ENCODE peak calls at places on chromosomes 3 and 15, in four cellular contexts. One of them, this sample, is unnamed.

GRCh38 chr3:190182418-190183043 is 61.8 kb upstream of the P3H2 start:
- DNase-seq in astrocyte: peak; percentile 68
- DNase-seq in Peyer's patch: no peak
- DNase-seq in GM23338: no peak
- DNase-seq in this sample: no peak

GRCh38 chr3:141076821-141077571 is 25.8 kb downstream of the SPSB4 start:
- DNase-seq in GM23338: peak; percentile 65
- DNase-seq in Peyer's patch: no peak
- DNase-seq in astrocyte: peak; percentile 60
- DNase-seq in this sample: peak; percentile 55

GRCh38 chr15:45653702-45654424 is 19.0 kb downstream of the SQOR start:
- DNase-seq in Peyer's patch: peak; percentile 44
- DNase-seq in astrocyte: no peak
- DNase-seq in GM23338: no peak
- DNase-seq in this sample: peak; percentile 68

GRCh38 chr15:57334257-57334656 is 42.0 kb upstream of the CGNL1 start:
- DNase-seq in GM23338: no peak
- DNase-seq in Peyer's patch: no peak
- DNase-seq in astrocyte: peak; percentile 43
- DNase-seq in this sample: no peak

GRCh38 chr15:75508741-75509532 is 57.4 kb upstream of the SIN3A start:
- DNase-seq in GM23338: peak; percentile 57
- DNase-seq in Peyer's patch: no peak
- DNase-seq in astrocyte: peak; percentile 41
- DNase-seq in this sample: no peak

GRCh38 chr3:149115114-149115513 is 14.3 kb upstream of the HPS3 start:
- DNase-seq in Peyer's patch: no peak
- DNase-seq in GM23338: no peak
- DNase-seq in astrocyte: no peak
- DNase-seq in this sample: no peak

GRCh38 chr3:142285057-142285666 is 59.8 kb upstream of the GK5 start:
- DNase-seq in Peyer's patch: no peak
- DNase-seq in astrocyte: no peak
- DNase-seq in GM23338: no peak
- DNase-seq in this sample: no peak

GRCh38 chr15:101020945-101021344 is 101.8 kb downstream of the LRRK1 start:
- DNase-seq in GM23338: no peak
- DNase-seq in Peyer's patch: no peak
- DNase-seq in astrocyte: no peak
- DNase-seq in this sample: no peak

GRCh38 chr3:180278583-180279188 is 241.9 kb upstream of the PEX5L start:
- DNase-seq in GM23338: no peak
- DNase-seq in Peyer's patch: no peak
- DNase-seq in astrocyte: no peak
- DNase-seq in this sample: no peak

GRCh38 chr3:69558912-69559311 is 173.0 kb upstream of the FRMD4B start:
- DNase-seq in GM23338: no peak
- DNase-seq in astrocyte: no peak
- DNase-seq in Peyer's patch: peak; percentile 53
- DNase-seq in this sample: peak; percentile 62

GRCh38 chr15:98684441-98684840 is 36.1 kb downstream of the IGF1R start:
- DNase-seq in GM23338: no peak
- DNase-seq in Peyer's patch: no peak
- DNase-seq in astrocyte: peak; percentile 66
- DNase-seq in this sample: no peak

GRCh38 chr3:9508781-9509180 is 44.8 kb downstream of the LHFPL4 start:
- DNase-seq in Peyer's patch: no peak
- DNase-seq in GM23338: peak; percentile 83
- DNase-seq in astrocyte: no peak
- DNase-seq in this sample: no peak

GRCh38 chr3:101158374-101158773 is 162.0 kb downstream of the IMPG2 start:
- DNase-seq in astrocyte: no peak
- DNase-seq in GM23338: no peak
- DNase-seq in Peyer's patch: no peak
- DNase-seq in this sample: no peak

GRCh38 chr3:16456784-16457415 is 56.6 kb downstream of the RFTN1 start:
- DNase-seq in GM23338: no peak
- DNase-seq in Peyer's patch: no peak
- DNase-seq in astrocyte: peak; percentile 95
- DNase-seq in this sample: no peak

GRCh38 chr3:20668411-20668810 is 482.4 kb upstream of the SGO1 start:
- DNase-seq in GM23338: peak; percentile 79
- DNase-seq in astrocyte: peak; percentile 43
- DNase-seq in Peyer's patch: no peak
- DNase-seq in this sample: no peak

GRCh38 chr3:12830785-12831581 is 10.4 kb downstream of the RPL32 start:
- DNase-seq in GM23338: no peak
- DNase-seq in astrocyte: no peak
- DNase-seq in Peyer's patch: no peak
- DNase-seq in this sample: no peak

GRCh38 chr3:64214697-64215018 is 10.6 kb downstream of the PRICKLE2 start:
- DNase-seq in Peyer's patch: no peak
- DNase-seq in GM23338: no peak
- DNase-seq in astrocyte: peak; percentile 26
- DNase-seq in this sample: no peak

GRCh38 chr15:86236721-86237121 is 157.1 kb downstream of the AGBL1 start:
- DNase-seq in GM23338: peak; percentile 86
- DNase-seq in astrocyte: no peak
- DNase-seq in Peyer's patch: no peak
- DNase-seq in this sample: no peak

GRCh38 chr3:177836671-177837070 is 639.4 kb upstream of the TBL1XR1 start:
- DNase-seq in Peyer's patch: no peak
- DNase-seq in GM23338: no peak
- DNase-seq in astrocyte: peak; percentile 68
- DNase-seq in this sample: no peak

GRCh38 chr15:95812491-95812890 is 518.0 kb upstream of the NR2F2 start:
- DNase-seq in Peyer's patch: no peak
- DNase-seq in GM23338: no peak
- DNase-seq in astrocyte: peak; percentile 58
- DNase-seq in this sample: no peak

GRCh38 chr3:59839810-59840515 is 790.1 kb upstream of the CFAP20DC start:
- DNase-seq in Peyer's patch: no peak
- DNase-seq in GM23338: no peak
- DNase-seq in astrocyte: no peak
- DNase-seq in this sample: no peak

GRCh38 chr3:120908030-120908802 is at the start of gene STXBP5L:
- DNase-seq in GM23338: peak; percentile 99
- DNase-seq in Peyer's patch: peak; percentile 71
- DNase-seq in astrocyte: peak; percentile 51
- DNase-seq in this sample: no peak

GRCh38 chr3:46078712-46079400 is 51.6 kb upstream of the XCR1 start:
- DNase-seq in Peyer's patch: peak; percentile 98
- DNase-seq in astrocyte: peak; percentile 73
- DNase-seq in GM23338: peak; percentile 99
- DNase-seq in this sample: peak; percentile 80
- TF ChIP-seq CTCF in Peyer's patch: peak; percentile 99
- TF ChIP-seq CTCF in astrocyte: peak; percentile 100
- TF ChIP-seq CTCF in GM23338: peak; percentile 100
- TF ChIP-seq CTCF in this sample: peak; percentile 99

DNA sequence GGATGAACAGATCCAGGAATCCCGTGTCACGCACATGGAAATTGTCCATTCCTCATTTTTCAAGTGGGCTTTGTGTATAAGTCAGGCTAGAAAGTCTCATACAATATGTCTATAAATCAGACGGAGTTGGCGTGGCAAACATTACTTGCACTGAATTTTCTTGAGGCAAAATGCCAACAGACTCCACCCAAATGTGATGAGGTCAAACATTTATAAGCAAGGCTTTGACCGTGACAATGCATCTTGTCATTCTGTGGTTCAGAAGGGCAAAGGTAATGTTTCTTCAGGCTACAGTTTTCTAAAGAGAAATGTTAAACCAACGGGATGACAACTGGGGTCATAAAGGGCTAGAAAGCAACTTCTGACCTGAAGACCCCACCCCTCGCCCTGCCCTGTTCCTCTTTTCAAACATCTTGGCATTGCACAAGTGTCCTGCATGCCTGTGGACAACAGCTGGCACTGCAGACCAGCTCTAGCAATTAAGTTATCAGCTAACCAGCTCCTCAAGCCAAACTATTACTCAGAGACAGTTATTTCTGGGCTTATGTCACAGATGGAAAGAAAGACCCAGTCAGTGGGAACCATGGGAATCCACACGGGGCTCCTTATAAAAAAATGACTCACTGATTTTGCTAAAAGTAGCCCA is 36.5 kb upstream of the SPTBN5 start:
- DNase-seq in Peyer's patch: peak; percentile 86
- DNase-seq in GM23338: no peak
- DNase-seq in astrocyte: peak; percentile 97
- DNase-seq in this sample: peak; percentile 91
- TF ChIP-seq CTCF in Peyer's patch: peak; percentile 63
- TF ChIP-seq CTCF in GM23338: no peak
- TF ChIP-seq CTCF in astrocyte: peak; percentile 48
- TF ChIP-seq CTCF in this sample: peak; percentile 51

GRCh38 chr15:66566963-66567531 is 1.2 kb upstream of the LCTL start:
- DNase-seq in astrocyte: peak; percentile 50
- DNase-seq in Peyer's patch: peak; percentile 75
- DNase-seq in GM23338: peak; percentile 95
- DNase-seq in this sample: peak; percentile 61
- TF ChIP-seq CTCF in astrocyte: peak; percentile 59
- TF ChIP-seq CTCF in Peyer's patch: peak; percentile 55
- TF ChIP-seq CTCF in GM23338: peak; percentile 86
- TF ChIP-seq CTCF in this sample: peak; percentile 80

GRCh38 chr3:99747915-99748314 is 69.7 kb upstream of the CMSS1 start:
- DNase-seq in Peyer's patch: no peak
- DNase-seq in GM23338: peak; percentile 28
- DNase-seq in astrocyte: peak; percentile 45
- DNase-seq in this sample: no peak
- TF ChIP-seq CTCF in Peyer's patch: no peak
- TF ChIP-seq CTCF in GM23338: peak; percentile 66
- TF ChIP-seq CTCF in astrocyte: peak; percentile 38
- TF ChIP-seq CTCF in this sample: no peak

GRCh38 chr3:56347219-56347871 is 120.9 kb downstream of the ERC2 start:
- DNase-seq in astrocyte: no peak
- DNase-seq in GM23338: peak; percentile 96
- DNase-seq in Peyer's patch: no peak
- DNase-seq in this sample: no peak
- TF ChIP-seq CTCF in astrocyte: peak; percentile 18
- TF ChIP-seq CTCF in GM23338: peak; percentile 97
- TF ChIP-seq CTCF in Peyer's patch: no peak
- TF ChIP-seq CTCF in this sample: peak; percentile 29

GRCh38 chr15:52261498-52262242 is 33.9 kb downstream of the MYO5C start:
- DNase-seq in astrocyte: peak; percentile 90
- DNase-seq in Peyer's patch: peak; percentile 84
- DNase-seq in GM23338: peak; percentile 97
- DNase-seq in this sample: no peak
- TF ChIP-seq CTCF in astrocyte: no peak
- TF ChIP-seq CTCF in Peyer's patch: no peak
- TF ChIP-seq CTCF in GM23338: no peak
- TF ChIP-seq CTCF in this sample: peak; percentile 12